ENCODE peak calls at places on chromosomes 6 and 20, in four cellular contexts. C, S, U and H are unnamed samples. For H3K27me3, the result is how much of the 10 kb centered on the place peaks cover.

GRCh38 chr6:33313709-33314514 is at the start of gene TAPBP:
- DNase-seq in C (peak), S (peak), U (no peak), H (peak)

GRCh38 chr20:8932192-8933150 is 136.4 kb upstream of the PLCB4 start:
- DNase-seq in C (peak), S (peak), U (no peak), H (no peak)

GRCh38 chr6:133502451-133503259 is 261.5 kb downstream of the EYA4 start:
- DNase-seq in C (peak), S (peak), U (no peak), H (peak)

GRCh38 chr20:347640-348484 is 951 bp downstream of the NRSN2 start:
- DNase-seq in C (peak), S (peak), U (peak), H (peak)

GRCh38 chr6:54493138-54493537 is 184.9 kb downstream of the TINAG start:
- DNase-seq in C (peak), S (peak), U (no peak), H (no peak)

GRCh38 chr6:55758156-55758942 is 117.0 kb downstream of the BMP5 start:
- DNase-seq in C (peak), S (peak), U (no peak), H (peak)

GRCh38 chr20:48358176-48358575 is 469.6 kb downstream of the PREX1 start:
- DNase-seq in C (no peak), S (no peak), U (no peak), H (no peak)

GRCh38 chr20:23399568-23400241 is 21.6 kb downstream of the NAPB start:
- DNase-seq in C (peak), S (peak), U (no peak), H (no peak)

GRCh38 chr6:215335-216034 is 76.8 kb upstream of the DUSP22 start:
- DNase-seq in C (peak), S (no peak), U (no peak), H (no peak)

GRCh38 chr6:17101422-17102257 is at the start of gene STMND1:
- DNase-seq in C (peak), S (peak), U (peak), H (peak)

GRCh38 chr20:20276806-20277530 is 90.9 kb upstream of the INSM1 start:
- DNase-seq in C (no peak), S (no peak), U (no peak), H (no peak)

GRCh38 chr6:13488015-13488895 is 855 bp upstream of the GFOD1 start:
- DNase-seq in C (peak), S (peak), U (no peak), H (peak)

GRCh38 chr6:2766767-2767314 is 1.6 kb downstream of the WRNIP1 start:
- DNase-seq in C (peak), S (peak), U (no peak), H (peak)

DNA sequence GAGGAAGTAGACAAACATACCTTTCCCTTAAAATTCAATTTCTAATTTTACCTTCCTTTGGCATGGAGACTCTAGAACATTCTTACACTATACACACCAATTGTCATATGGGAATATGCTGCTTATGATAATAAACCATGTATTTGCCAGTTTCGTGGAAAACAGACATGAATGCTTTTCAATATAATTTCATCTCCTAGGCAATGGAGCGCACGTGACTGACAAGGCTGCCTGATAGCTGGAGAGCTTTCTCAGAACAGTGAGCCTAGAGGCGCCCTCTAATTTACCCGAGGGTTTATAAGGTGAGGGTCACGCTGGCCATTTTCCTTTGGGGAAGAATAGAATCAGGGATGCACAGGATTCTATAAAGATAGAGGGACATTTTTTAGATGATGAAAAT is 56.5 kb downstream of the PRR18 start:
- DNase-seq in C (no peak), S (no peak), U (no peak), H (no peak)
- H3K27me3 ChIP-seq in C (under half), S (under half), U (under half), H (under half)

GRCh38 chr6:42889815-42890214 is 10.4 kb downstream of the RPL7L1 start:
- DNase-seq in C (no peak), S (no peak), U (no peak), H (no peak)
- H3K4me3 ChIP-seq in C (peak), S (peak), U (no peak), H (no peak)

GRCh38 chr20:57596998-57597939 is 23.0 kb downstream of the ZBP1 start:
- DNase-seq in C (peak), S (peak), U (peak), H (peak)

GRCh38 chr20:57594092-57594911 is 25.9 kb downstream of the ZBP1 start:
- DNase-seq in C (peak), S (peak), U (peak), H (peak)

GRCh38 chr20:57596358-57596757 is 23.9 kb downstream of the ZBP1 start:
- DNase-seq in C (no peak), S (no peak), U (no peak), H (no peak)

GRCh38 chr20:57593134-57593886 is 26.9 kb downstream of the ZBP1 start:
- DNase-seq in C (no peak), S (no peak), U (no peak), H (no peak)

DNA sequence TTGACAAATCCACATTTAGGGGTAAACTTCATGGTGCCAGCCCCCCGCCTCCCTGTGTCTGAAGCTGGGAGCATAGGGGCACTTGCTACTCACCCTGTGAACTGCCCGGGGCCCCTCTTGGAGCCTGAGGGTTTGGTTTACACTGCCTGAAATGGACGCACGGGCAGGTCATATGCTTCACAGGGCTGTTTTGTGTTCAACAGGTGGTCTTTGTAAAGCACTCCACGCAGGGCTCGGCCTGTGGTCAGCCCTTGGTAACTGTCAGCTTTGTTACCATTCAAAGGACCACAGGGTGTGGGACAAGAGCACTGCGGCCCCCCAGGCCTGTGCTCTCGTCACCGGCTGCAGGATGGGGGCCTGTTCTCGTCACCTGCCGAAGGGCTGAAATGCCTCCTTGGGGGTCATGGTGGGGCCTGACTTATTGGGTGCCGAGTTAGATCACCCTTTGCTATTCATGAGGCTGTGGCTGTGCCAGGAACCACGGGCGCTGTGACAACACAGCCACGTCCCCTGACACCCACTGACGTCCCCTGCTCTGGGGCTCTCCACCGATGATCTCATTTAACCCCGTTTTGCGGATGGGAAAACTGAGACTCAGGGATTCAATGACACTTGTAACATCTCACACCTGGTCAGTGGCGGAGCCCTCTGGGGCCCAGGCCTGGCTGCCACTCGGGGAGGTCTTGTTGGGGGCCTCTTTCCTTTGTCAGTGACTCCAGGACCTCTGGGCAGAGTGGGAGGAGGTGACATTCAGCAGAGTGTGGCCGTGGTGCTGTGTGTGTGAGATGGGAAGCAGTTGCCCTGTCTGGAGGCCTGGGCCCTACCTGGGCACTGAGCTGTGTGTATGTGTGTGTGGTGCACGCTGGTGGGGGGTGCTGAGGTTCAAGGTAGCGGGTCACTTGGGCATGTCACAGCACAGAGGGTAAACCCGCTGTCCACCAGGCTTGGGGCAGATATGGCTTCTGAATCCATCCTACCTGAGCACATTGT is 24.9 kb downstream of the ZBP1 start:
- DNase-seq in C (no peak), S (no peak), U (no peak), H (no peak)
- H4K91ac ChIP-seq in C (no peak), S (no peak), U (peak), H (no peak)

DNA sequence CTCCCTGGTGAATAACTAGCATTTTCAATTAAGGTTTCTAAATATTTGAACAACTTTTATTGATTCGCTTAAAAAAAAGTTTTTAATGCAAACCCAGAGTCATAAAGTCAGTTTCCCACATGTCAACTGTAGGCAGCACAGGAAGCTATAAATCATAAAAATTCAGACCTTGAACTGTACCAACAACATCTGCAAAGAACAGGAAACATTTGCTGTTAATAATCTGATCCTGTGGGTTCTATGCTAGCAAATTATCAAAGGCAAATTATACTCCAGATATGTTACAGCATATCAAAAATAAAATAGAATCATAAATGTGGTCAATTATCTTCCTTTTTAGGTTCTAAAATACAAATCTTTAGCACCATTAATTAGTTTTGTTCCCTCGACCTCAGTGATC is 16.6 kb upstream of the MAP7 start:
- DNase-seq in C (no peak), S (no peak), U (no peak), H (no peak)
- H3K27me3 ChIP-seq in C (under half), S (under half), U (under half), H (under half)

GRCh38 chr20:64038252-64038578 is 2.2 kb downstream of the C20orf204 start:
- DNase-seq in C (no peak), S (no peak), U (no peak), H (no peak)
- H3K4me3 ChIP-seq in C (no peak), S (no peak), U (peak), H (no peak)

GRCh38 chr20:31740208-31740607 is 1.1 kb downstream of the TPX2 start:
- DNase-seq in C (peak), S (peak), U (no peak), H (no peak)

GRCh38 chr20:31740656-31741323 is 1.7 kb downstream of the TPX2 start:
- DNase-seq in C (no peak), S (no peak), U (no peak), H (no peak)

GRCh38 chr20:31738729-31739549 is at the start of gene TPX2:
- DNase-seq in C (peak), S (peak), U (peak), H (peak)

GRCh38 chr20:31739550-31739863 is 417 bp downstream of the TPX2 start:
- DNase-seq in C (no peak), S (no peak), U (no peak), H (no peak)
- H4K91ac ChIP-seq in C (peak), S (peak), U (no peak), H (peak)

DNA sequence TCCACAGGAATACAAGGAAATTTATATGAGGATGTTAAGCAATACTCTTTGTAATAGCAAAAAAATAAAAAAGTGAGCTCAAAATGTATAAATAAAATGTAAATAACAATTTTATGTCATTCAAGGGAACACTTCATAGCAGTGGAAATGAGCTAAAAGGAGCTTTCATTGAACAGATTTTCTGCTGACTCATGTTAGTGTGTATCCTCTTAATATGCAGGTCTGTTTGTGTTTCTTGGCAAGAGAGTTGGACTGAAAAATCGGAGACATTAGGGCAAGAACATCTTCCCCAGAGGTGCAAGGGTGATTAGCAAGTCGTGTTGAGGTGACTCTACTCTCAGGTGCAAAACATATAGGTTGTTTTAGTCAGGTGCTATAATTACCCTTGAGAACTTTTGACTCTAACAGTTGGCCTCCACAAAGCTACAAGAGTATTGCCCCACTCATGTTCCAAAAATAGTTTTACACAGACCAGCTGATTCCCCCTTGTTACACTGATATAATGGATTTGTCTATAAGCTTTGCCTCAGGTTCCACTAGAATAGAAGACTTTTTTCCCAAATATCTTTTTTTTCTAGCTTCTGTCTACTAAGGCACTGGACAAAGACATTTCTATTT is 702.9 kb downstream of the TENT5A start:
- DNase-seq in C (peak), S (peak), U (no peak), H (no peak)
- H3K27me3 ChIP-seq in C (under half), S (under half), U (under half), H (under half)

GRCh38 chr6:75926293-75927168 is 145.9 kb downstream of the IMPG1 start:
- DNase-seq in C (no peak), S (no peak), U (no peak), H (no peak)
- H3K4me3 ChIP-seq in C (no peak), S (no peak), U (no peak), H (no peak)